ENCODE peak calls at places on chromosomes 4 and X, in ten cellular contexts. I is left lung; K is CD8-positive, alpha-beta T cell; O is foreskin fibroblast; E is choroid plexus epithelial cell; M is cardiac fibroblast; Q is OCI-LY7; J is fibroblast of mammary gland; A is stomach; N is mucosa of descending colon. G is an unnamed sample.

GRCh38 chr4:7944568-7945220 is 5.0 kb upstream of the AFAP1 start:
- DNase-seq in J (no peak), M (no peak), Q (no peak), A (no peak), E (peak), N (no peak), O (no peak), K (no peak), I (no peak), G (no peak)

GRCh38 chrX:108699368-108699767 is 37.0 kb downstream of the IRS4 start:
- DNase-seq in M (peak), I (no peak), A (no peak), J (peak), K (no peak), Q (peak), N (no peak), O (peak), E (peak), G (no peak)

GRCh38 chrX:119155416-119156035 is 27.9 kb upstream of the KIAA1210 start:
- DNase-seq in N (peak), Q (no peak), O (peak), M (peak), J (peak), A (no peak), E (no peak), I (no peak), K (no peak), G (peak)

GRCh38 chrX:104565791-104566687 is at the start of gene IL1RAPL2:
- DNase-seq in M (peak), N (peak), I (peak), K (no peak), E (peak), Q (no peak), O (no peak), J (peak), A (peak), G (no peak)

GRCh38 chr4:3340703-3341088 is 47.9 kb downstream of the RGS12 start:
- DNase-seq in J (no peak), I (peak), M (no peak), O (no peak), N (no peak), A (peak), K (no peak), E (no peak), Q (no peak), G (no peak)

GRCh38 chr4:102554482-102554881 is 53.3 kb downstream of the NFKB1 start:
- DNase-seq in O (peak), A (no peak), I (no peak), M (peak), E (peak), J (peak), K (no peak), N (no peak), Q (no peak), G (no peak)

GRCh38 chr4:101790521-101791188 is at the start of gene BANK1:
- DNase-seq in M (peak), K (peak), J (no peak), N (peak), Q (peak), A (peak), O (no peak), E (peak), I (peak), G (no peak)

GRCh38 chr4:152485726-152486276 is 50.1 kb downstream of the FBXW7 start:
- DNase-seq in N (peak), I (no peak), A (no peak), K (no peak), O (no peak), Q (no peak), E (peak), M (peak), J (peak), G (peak)

GRCh38 chrX:18983711-18984380 is at the start of gene PHKA2:
- DNase-seq in M (peak), Q (no peak), J (peak), A (peak), N (peak), E (no peak), K (no peak), I (peak), O (peak), G (no peak)

GRCh38 chr4:87428979-87429378 is 6.6 kb downstream of the NUDT9 start:
- DNase-seq in A (no peak), I (no peak), E (no peak), Q (no peak), O (no peak), N (no peak), J (no peak), K (no peak), M (no peak), G (no peak)

GRCh38 chr4:142960134-142960533 is 114.0 kb upstream of the INPP4B start:
- DNase-seq in E (peak), O (no peak), A (no peak), I (no peak), J (no peak), M (peak), N (no peak), Q (no peak), K (no peak), G (no peak)

GRCh38 chr4:15797320-15797719 is 19.2 kb downstream of the CD38 start:
- DNase-seq in M (no peak), N (no peak), O (no peak), A (no peak), E (no peak), I (no peak), Q (no peak), J (no peak), K (no peak), G (no peak)

GRCh38 chrX:79081895-79082512 is 62.5 kb upstream of the GPR174 start:
- DNase-seq in E (peak), K (no peak), M (peak), N (peak), J (peak), A (no peak), O (no peak), Q (peak), I (no peak), G (no peak)

GRCh38 chrX:72430405-72430968 is 124.8 kb upstream of the CITED1 start:
- DNase-seq in J (no peak), N (no peak), O (no peak), E (peak), M (peak), I (no peak), A (no peak), K (no peak), Q (no peak), G (no peak)

GRCh38 chr4:99507762-99508161 is 3.1 kb upstream of the C4orf17 start:
- DNase-seq in I (no peak), K (peak), N (no peak), A (no peak), E (peak), O (no peak), Q (no peak), M (no peak), J (no peak), G (no peak)

GRCh38 chr4:23260510-23260909 is 567.8 kb downstream of the GBA3 start:
- DNase-seq in E (no peak), J (no peak), Q (no peak), N (no peak), M (no peak), I (no peak), O (no peak), K (no peak), A (no peak), G (no peak)

GRCh38 chr4:14446311-14446710 is 556.0 kb upstream of the CPEB2 start:
- DNase-seq in A (no peak), E (peak), I (no peak), J (peak), Q (no peak), O (peak), N (no peak), K (no peak), M (peak), G (no peak)

GRCh38 chr4:73740353-73740778 is at the start of gene CXCL8:
- DNase-seq in O (peak), E (peak), M (peak), N (peak), K (no peak), Q (peak), J (peak), I (peak), A (peak), G (peak)

GRCh38 chr4:5307928-5308327 is 256.6 kb downstream of the STK32B start:
- DNase-seq in Q (no peak), K (no peak), N (no peak), J (no peak), E (no peak), M (no peak), I (no peak), A (no peak), O (no peak), G (no peak)

GRCh38 chr4:178414042-178414441 is 971.8 kb upstream of the AGA start:
- DNase-seq in I (no peak), K (no peak), N (no peak), A (no peak), E (no peak), O (no peak), M (no peak), Q (no peak), J (no peak), G (no peak)

GRCh38 chr4:112521123-112522116 is 5.4 kb upstream of the NEUROG2 start:
- DNase-seq in J (no peak), M (no peak), O (no peak), K (no peak), Q (peak), A (no peak), I (peak), E (no peak), N (no peak), G (no peak)

GRCh38 chr4:137200322-137200721 is 332.0 kb downstream of the PCDH18 start:
- DNase-seq in O (no peak), E (no peak), N (no peak), J (no peak), A (no peak), Q (no peak), M (no peak), I (no peak), K (no peak), G (peak)

GRCh38 chr4:166594326-166594946 is 639.9 kb downstream of the SPOCK3 start:
- DNase-seq in Q (peak), E (peak), J (peak), I (no peak), O (peak), M (peak), N (peak), K (no peak), A (peak), G (no peak)
- TF ChIP-seq CTCF in Q (peak), E (peak), J (peak), I (no peak), O (peak), M (peak), N (no peak), K (no peak), A (no peak), G (peak)

DNA sequence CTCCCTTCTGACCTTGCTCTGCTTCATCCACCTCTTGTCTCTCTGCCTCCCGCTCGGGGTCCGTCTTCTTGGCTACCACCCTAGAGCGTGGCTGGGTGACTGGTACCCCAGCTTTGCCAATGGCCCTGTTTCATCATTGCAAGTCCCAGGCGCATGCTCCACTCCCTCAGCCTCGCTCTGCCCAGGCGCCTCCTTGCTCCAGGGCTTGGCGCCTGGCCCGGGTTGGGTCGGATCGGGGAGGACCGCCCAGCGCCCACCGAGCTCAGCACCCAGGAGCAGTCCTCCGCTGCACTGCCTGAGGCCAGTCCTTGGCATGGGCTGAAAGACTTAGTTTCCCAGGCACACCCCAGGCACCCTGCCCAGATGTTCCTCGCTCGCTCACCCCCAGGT is 577 bp downstream of the BGN start:
- DNase-seq in O (no peak), J (no peak), A (no peak), N (no peak), E (peak), I (no peak), M (peak), K (no peak), Q (no peak), G (no peak)
- H3K4me3 ChIP-seq in O (peak), J (peak), A (peak), N (no peak), E (peak), I (peak), M (peak), K (no peak), Q (no peak), G (no peak)

GRCh38 chrX:2913118-2913517 is 16.0 kb downstream of the ARSD start:
- DNase-seq in E (no peak), J (no peak), Q (no peak), K (no peak), O (no peak), I (no peak), N (no peak), A (no peak), M (no peak), G (no peak)
- TF ChIP-seq CTCF in E (peak), J (peak), Q (peak), K (no peak), O (peak), I (no peak), N (no peak), A (no peak), M (no peak), G (peak)

DNA sequence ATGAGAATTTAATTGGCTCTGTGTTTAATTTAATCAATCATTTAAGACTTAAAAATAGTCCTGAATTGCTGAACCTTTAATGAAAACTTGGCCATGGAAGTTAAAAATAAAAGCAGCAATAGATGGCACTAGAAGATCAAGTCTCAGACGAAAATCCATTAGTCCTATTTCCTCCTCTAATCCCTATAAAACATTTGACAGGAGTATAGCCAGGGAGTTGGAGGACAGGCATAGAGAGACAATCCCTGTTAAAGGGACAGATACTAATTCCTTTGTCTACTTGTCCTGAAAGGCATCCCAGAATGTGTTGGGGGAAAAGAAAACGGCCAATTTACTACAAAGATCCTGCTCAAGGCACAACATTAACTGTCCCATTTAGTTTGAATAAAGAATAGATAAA is 276.3 kb upstream of the TACR3 start:
- DNase-seq in I (no peak), Q (no peak), A (no peak), N (no peak), O (no peak), E (peak), K (no peak), J (peak), M (peak), G (no peak)
- H3K4me3 ChIP-seq in I (no peak), Q (no peak), A (no peak), N (no peak), O (no peak), E (no peak), K (no peak), J (no peak), M (no peak), G (no peak)

G was measured in epithelial cell of proximal tubule.